ENCODE peak calls at places on chromosomes 12 and 14, in seven cellular contexts. One of them, this sample, is unnamed.

GRCh38 chr14:68392393-68393085 is 400.3 kb downstream of the ZFP36L1 start:
- DNase-seq in ovary: peak; percentile 75
- DNase-seq in hepatocyte: peak; percentile 79
- DNase-seq in skeletal muscle cell: no peak
- DNase-seq in CD8-positive, alpha-beta T cell: no peak
- DNase-seq in thyroid gland: peak; percentile 56
- DNase-seq in neural progenitor cell: peak; percentile 34
- DNase-seq in this sample: no peak

GRCh38 chr14:90587252-90587910 is 190.6 kb downstream of the CALM1 start:
- DNase-seq in hepatocyte: no peak
- DNase-seq in neural progenitor cell: no peak
- DNase-seq in thyroid gland: no peak
- DNase-seq in skeletal muscle cell: no peak
- DNase-seq in ovary: no peak
- DNase-seq in CD8-positive, alpha-beta T cell: no peak
- DNase-seq in this sample: no peak

GRCh38 chr12:67754933-67755697 is 106.6 kb downstream of the DYRK2 start:
- DNase-seq in CD8-positive, alpha-beta T cell: no peak
- DNase-seq in thyroid gland: no peak
- DNase-seq in ovary: peak; percentile 16
- DNase-seq in neural progenitor cell: no peak
- DNase-seq in skeletal muscle cell: no peak
- DNase-seq in hepatocyte: no peak
- DNase-seq in this sample: no peak

GRCh38 chr12:116474899-116475298 is 84.3 kb upstream of the MAP1LC3B2 start:
- DNase-seq in neural progenitor cell: no peak
- DNase-seq in hepatocyte: no peak
- DNase-seq in CD8-positive, alpha-beta T cell: no peak
- DNase-seq in ovary: no peak
- DNase-seq in thyroid gland: no peak
- DNase-seq in skeletal muscle cell: no peak
- DNase-seq in this sample: no peak

GRCh38 chr12:102385343-102385742 is 95.0 kb downstream of the IGF1 start:
- DNase-seq in neural progenitor cell: no peak
- DNase-seq in ovary: no peak
- DNase-seq in thyroid gland: no peak
- DNase-seq in CD8-positive, alpha-beta T cell: no peak
- DNase-seq in skeletal muscle cell: no peak
- DNase-seq in hepatocyte: no peak
- DNase-seq in this sample: no peak

GRCh38 chr14:31505411-31505810 is 17.6 kb upstream of the GPR33 start:
- DNase-seq in CD8-positive, alpha-beta T cell: no peak
- DNase-seq in skeletal muscle cell: peak; percentile 69
- DNase-seq in hepatocyte: no peak
- DNase-seq in ovary: no peak
- DNase-seq in thyroid gland: no peak
- DNase-seq in neural progenitor cell: no peak
- DNase-seq in this sample: peak; percentile 85

GRCh38 chr12:85182699-85183098 is 97.3 kb upstream of the ALX1 start:
- DNase-seq in ovary: no peak
- DNase-seq in thyroid gland: no peak
- DNase-seq in neural progenitor cell: peak; percentile 21
- DNase-seq in CD8-positive, alpha-beta T cell: no peak
- DNase-seq in hepatocyte: peak; percentile 58
- DNase-seq in skeletal muscle cell: no peak
- DNase-seq in this sample: no peak

GRCh38 chr12:14643247-14643646 is 53.2 kb downstream of the GUCY2C start:
- DNase-seq in skeletal muscle cell: peak; percentile 21
- DNase-seq in neural progenitor cell: no peak
- DNase-seq in thyroid gland: no peak
- DNase-seq in hepatocyte: no peak
- DNase-seq in ovary: no peak
- DNase-seq in CD8-positive, alpha-beta T cell: no peak
- DNase-seq in this sample: no peak

GRCh38 chr12:66662729-66663128 is 16.1 kb downstream of the GRIP1 start:
- DNase-seq in neural progenitor cell: no peak
- DNase-seq in skeletal muscle cell: peak; percentile 37
- DNase-seq in thyroid gland: no peak
- DNase-seq in ovary: no peak
- DNase-seq in CD8-positive, alpha-beta T cell: no peak
- DNase-seq in hepatocyte: no peak
- DNase-seq in this sample: no peak

GRCh38 chr12:100706029-100706428 is 88.5 kb upstream of the ANO4 start:
- DNase-seq in ovary: no peak
- DNase-seq in hepatocyte: peak; percentile 21
- DNase-seq in skeletal muscle cell: peak; percentile 26
- DNase-seq in thyroid gland: no peak
- DNase-seq in CD8-positive, alpha-beta T cell: no peak
- DNase-seq in neural progenitor cell: no peak
- DNase-seq in this sample: peak; percentile 21

GRCh38 chr12:11651785-11652184 is 2.3 kb downstream of the ETV6 start:
- DNase-seq in CD8-positive, alpha-beta T cell: no peak
- DNase-seq in neural progenitor cell: no peak
- DNase-seq in ovary: no peak
- DNase-seq in thyroid gland: no peak
- DNase-seq in skeletal muscle cell: no peak
- DNase-seq in hepatocyte: no peak
- DNase-seq in this sample: no peak

GRCh38 chr12:88793091-88793490 is 212.8 kb upstream of the KITLG start:
- DNase-seq in thyroid gland: no peak
- DNase-seq in neural progenitor cell: no peak
- DNase-seq in CD8-positive, alpha-beta T cell: no peak
- DNase-seq in hepatocyte: no peak
- DNase-seq in skeletal muscle cell: no peak
- DNase-seq in ovary: no peak
- DNase-seq in this sample: peak; percentile 46

GRCh38 chr12:102347761-102348160 is 132.6 kb downstream of the IGF1 start:
- DNase-seq in CD8-positive, alpha-beta T cell: no peak
- DNase-seq in ovary: no peak
- DNase-seq in thyroid gland: no peak
- DNase-seq in skeletal muscle cell: no peak
- DNase-seq in hepatocyte: no peak
- DNase-seq in neural progenitor cell: no peak
- DNase-seq in this sample: no peak

GRCh38 chr14:65421201-65421981 is 8.9 kb downstream of the FUT8 start:
- DNase-seq in CD8-positive, alpha-beta T cell: no peak
- DNase-seq in hepatocyte: no peak
- DNase-seq in skeletal muscle cell: no peak
- DNase-seq in ovary: no peak
- DNase-seq in thyroid gland: peak; percentile 18
- DNase-seq in neural progenitor cell: peak; percentile 9
- DNase-seq in this sample: no peak

GRCh38 chr12:41264281-41264680 is 76.2 kb downstream of the PDZRN4 start:
- DNase-seq in thyroid gland: no peak
- DNase-seq in hepatocyte: no peak
- DNase-seq in skeletal muscle cell: no peak
- DNase-seq in neural progenitor cell: no peak
- DNase-seq in ovary: no peak
- DNase-seq in CD8-positive, alpha-beta T cell: no peak
- DNase-seq in this sample: no peak

GRCh38 chr12:84201976-84202375 is 710.6 kb downstream of the SLC6A15 start:
- DNase-seq in CD8-positive, alpha-beta T cell: no peak
- DNase-seq in hepatocyte: no peak
- DNase-seq in thyroid gland: no peak
- DNase-seq in skeletal muscle cell: no peak
- DNase-seq in ovary: no peak
- DNase-seq in neural progenitor cell: no peak
- DNase-seq in this sample: no peak

GRCh38 chr12:32906407-32907165 is 10.0 kb upstream of the PKP2 start:
- DNase-seq in thyroid gland: no peak
- DNase-seq in CD8-positive, alpha-beta T cell: no peak
- DNase-seq in neural progenitor cell: no peak
- DNase-seq in ovary: no peak
- DNase-seq in skeletal muscle cell: no peak
- DNase-seq in hepatocyte: peak; percentile 21
- DNase-seq in this sample: no peak

GRCh38 chr12:68234140-68234539 is 8.5 kb upstream of the IL26 start:
- DNase-seq in skeletal muscle cell: no peak
- DNase-seq in neural progenitor cell: no peak
- DNase-seq in CD8-positive, alpha-beta T cell: no peak
- DNase-seq in hepatocyte: no peak
- DNase-seq in ovary: no peak
- DNase-seq in thyroid gland: no peak
- DNase-seq in this sample: no peak

GRCh38 chr14:105099778-105100177 is 34.5 kb upstream of the GPR132 start:
- DNase-seq in CD8-positive, alpha-beta T cell: no peak
- DNase-seq in skeletal muscle cell: no peak
- DNase-seq in neural progenitor cell: no peak
- DNase-seq in ovary: no peak
- DNase-seq in thyroid gland: no peak
- DNase-seq in hepatocyte: no peak
- DNase-seq in this sample: no peak

GRCh38 chr12:113461666-113462065 is 10.0 kb downstream of the LHX5 start:
- DNase-seq in thyroid gland: no peak
- DNase-seq in skeletal muscle cell: no peak
- DNase-seq in ovary: no peak
- DNase-seq in neural progenitor cell: peak; percentile 61
- DNase-seq in hepatocyte: no peak
- DNase-seq in CD8-positive, alpha-beta T cell: no peak
- DNase-seq in this sample: no peak

GRCh38 chr14:58944226-58944769 is 244.2 kb upstream of the DAAM1 start:
- DNase-seq in hepatocyte: peak; percentile 42
- DNase-seq in skeletal muscle cell: no peak
- DNase-seq in ovary: no peak
- DNase-seq in thyroid gland: peak; percentile 7
- DNase-seq in CD8-positive, alpha-beta T cell: no peak
- DNase-seq in neural progenitor cell: peak; percentile 29
- DNase-seq in this sample: no peak

GRCh38 chr12:38149395-38150073 is 167.0 kb upstream of the ALG10B start:
- DNase-seq in CD8-positive, alpha-beta T cell: no peak
- DNase-seq in neural progenitor cell: no peak
- DNase-seq in skeletal muscle cell: no peak
- DNase-seq in thyroid gland: peak; percentile 73
- DNase-seq in ovary: no peak
- DNase-seq in hepatocyte: no peak
- DNase-seq in this sample: no peak

GRCh38 chr12:11158885-11159444 is 12.0 kb upstream of the SMIM10L1 start:
- DNase-seq in thyroid gland: no peak
- DNase-seq in neural progenitor cell: no peak
- DNase-seq in hepatocyte: no peak
- DNase-seq in skeletal muscle cell: no peak
- DNase-seq in ovary: no peak
- DNase-seq in CD8-positive, alpha-beta T cell: no peak
- DNase-seq in this sample: no peak

GRCh38 chr14:59419383-59419782 is 45.8 kb downstream of the GPR135 start:
- DNase-seq in skeletal muscle cell: no peak
- DNase-seq in hepatocyte: no peak
- DNase-seq in neural progenitor cell: no peak
- DNase-seq in ovary: no peak
- DNase-seq in thyroid gland: no peak
- DNase-seq in CD8-positive, alpha-beta T cell: no peak
- DNase-seq in this sample: no peak

GRCh38 chr12:47491516-47491915 is 214.3 kb downstream of the RPAP3 start:
- DNase-seq in hepatocyte: no peak
- DNase-seq in CD8-positive, alpha-beta T cell: no peak
- DNase-seq in skeletal muscle cell: no peak
- DNase-seq in neural progenitor cell: no peak
- DNase-seq in thyroid gland: no peak
- DNase-seq in ovary: no peak
- DNase-seq in this sample: no peak

GRCh38 chr12:124867389-124867930 is 3.8 kb upstream of the SCARB1 start:
- DNase-seq in ovary: no peak
- DNase-seq in neural progenitor cell: no peak
- DNase-seq in thyroid gland: no peak
- DNase-seq in skeletal muscle cell: no peak
- DNase-seq in CD8-positive, alpha-beta T cell: no peak
- DNase-seq in hepatocyte: peak; percentile 55
- DNase-seq in this sample: peak; percentile 10

GRCh38 chr12:95202691-95203476 is 14.4 kb downstream of the FGD6 start:
- DNase-seq in CD8-positive, alpha-beta T cell: no peak
- DNase-seq in thyroid gland: no peak
- DNase-seq in ovary: no peak
- DNase-seq in hepatocyte: no peak
- DNase-seq in neural progenitor cell: no peak
- DNase-seq in skeletal muscle cell: no peak
- DNase-seq in this sample: no peak

GRCh38 chr12:67651380-67651695 is 2.8 kb downstream of the DYRK2 start:
- DNase-seq in thyroid gland: no peak
- DNase-seq in skeletal muscle cell: no peak
- DNase-seq in neural progenitor cell: peak; percentile 10
- DNase-seq in ovary: no peak
- DNase-seq in CD8-positive, alpha-beta T cell: no peak
- DNase-seq in hepatocyte: peak; percentile 23
- DNase-seq in this sample: no peak

GRCh38 chr14:67396381-67396965 is 15.5 kb downstream of the PLEK2 start:
- DNase-seq in hepatocyte: no peak
- DNase-seq in thyroid gland: no peak
- DNase-seq in skeletal muscle cell: no peak
- DNase-seq in ovary: no peak
- DNase-seq in CD8-positive, alpha-beta T cell: no peak
- DNase-seq in neural progenitor cell: no peak
- DNase-seq in this sample: no peak

GRCh38 chr12:1474059-1474537 is 120.3 kb downstream of the FBXL14 start:
- DNase-seq in thyroid gland: no peak
- DNase-seq in CD8-positive, alpha-beta T cell: no peak
- DNase-seq in skeletal muscle cell: peak; percentile 96
- DNase-seq in neural progenitor cell: no peak
- DNase-seq in hepatocyte: peak; percentile 14
- DNase-seq in ovary: no peak
- DNase-seq in this sample: peak; percentile 93
- H3K4me3 ChIP-seq in thyroid gland: no peak overlapping the region
- H3K4me3 ChIP-seq in CD8-positive, alpha-beta T cell: no peak overlapping the region
- H3K4me3 ChIP-seq in skeletal muscle cell: peak overlapping the region; percentile 21
- H3K4me3 ChIP-seq in neural progenitor cell: no peak overlapping the region
- H3K4me3 ChIP-seq in hepatocyte: no peak overlapping the region
- H3K4me3 ChIP-seq in ovary: no peak overlapping the region
- H3K4me3 ChIP-seq in this sample: peak overlapping the region; percentile 36

GRCh38 chr12:24879644-24880043 is 69.3 kb downstream of the BCAT1 start:
- DNase-seq in neural progenitor cell: no peak
- DNase-seq in thyroid gland: no peak
- DNase-seq in hepatocyte: no peak
- DNase-seq in ovary: no peak
- DNase-seq in CD8-positive, alpha-beta T cell: no peak
- DNase-seq in skeletal muscle cell: no peak
- DNase-seq in this sample: no peak
- H3K4me3 ChIP-seq in neural progenitor cell: no peak overlapping the region
- H3K4me3 ChIP-seq in thyroid gland: no peak overlapping the region
- H3K4me3 ChIP-seq in hepatocyte: no peak overlapping the region
- H3K4me3 ChIP-seq in ovary: no peak overlapping the region
- H3K4me3 ChIP-seq in CD8-positive, alpha-beta T cell: no peak overlapping the region
- H3K4me3 ChIP-seq in skeletal muscle cell: no peak overlapping the region
- H3K4me3 ChIP-seq in this sample: no peak overlapping the region

DNA sequence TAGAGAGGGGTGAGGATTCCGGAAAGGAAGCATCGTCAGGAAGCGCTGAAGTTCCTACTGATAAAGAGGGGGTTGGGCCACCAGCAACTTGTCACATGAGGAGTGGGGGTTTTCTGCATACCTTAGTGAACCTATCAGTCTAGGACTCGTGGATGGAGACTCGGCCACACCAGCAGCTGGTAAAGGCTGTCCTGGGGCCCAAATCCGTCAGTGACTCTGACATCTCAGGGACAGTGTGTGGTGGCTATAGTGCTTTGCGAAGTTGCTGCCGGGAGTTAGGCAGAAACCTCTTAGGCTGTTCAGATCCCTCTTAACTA is 16.4 kb downstream of the RNASE2 start:
- DNase-seq in hepatocyte: no peak
- DNase-seq in CD8-positive, alpha-beta T cell: no peak
- DNase-seq in thyroid gland: no peak
- DNase-seq in skeletal muscle cell: no peak
- DNase-seq in neural progenitor cell: no peak
- DNase-seq in ovary: no peak
- DNase-seq in this sample: no peak
- H3K4me3 ChIP-seq in hepatocyte: no peak overlapping the region
- H3K4me3 ChIP-seq in CD8-positive, alpha-beta T cell: peak overlapping the region; percentile 80
- H3K4me3 ChIP-seq in thyroid gland: no peak overlapping the region
- H3K4me3 ChIP-seq in skeletal muscle cell: peak overlapping the region; percentile 77
- H3K4me3 ChIP-seq in neural progenitor cell: peak overlapping the region; percentile 67
- H3K4me3 ChIP-seq in ovary: peak overlapping the region; percentile 58
- H3K4me3 ChIP-seq in this sample: peak overlapping the region; percentile 73

GRCh38 chr12:76890407-76891143 is 11.8 kb upstream of the CSRP2 start:
- DNase-seq in hepatocyte: peak; percentile 63
- DNase-seq in thyroid gland: no peak
- DNase-seq in skeletal muscle cell: no peak
- DNase-seq in CD8-positive, alpha-beta T cell: peak; percentile 13
- DNase-seq in ovary: no peak
- DNase-seq in neural progenitor cell: no peak
- DNase-seq in this sample: no peak
- H3K4me3 ChIP-seq in hepatocyte: no peak overlapping the region
- H3K4me3 ChIP-seq in thyroid gland: no peak overlapping the region
- H3K4me3 ChIP-seq in skeletal muscle cell: no peak overlapping the region
- H3K4me3 ChIP-seq in CD8-positive, alpha-beta T cell: no peak overlapping the region
- H3K4me3 ChIP-seq in ovary: no peak overlapping the region
- H3K4me3 ChIP-seq in neural progenitor cell: no peak overlapping the region
- H3K4me3 ChIP-seq in this sample: no peak overlapping the region